ENCODE peak calls at places on chromosomes 11 and 22, in seven cellular contexts. C is neural crest cell; O is KBM-7; B is naive thymus-derived CD4-positive, alpha-beta T cell; H is activated naive CD4-positive, alpha-beta T cell treated with anti-CD3 and anti-CD28 coated beads, Interleukin-2, amount 50 U/mL, for 16 hours; S is brain microvascular endothelial cell; U is stimulated activated CD8-positive, alpha-beta memory T cell treated with anti-CD3 and anti-CD28 coated beads, Interleukin-15, amount 100 ng/mL, for 48 hours. G is an unnamed sample.

GRCh38 chr11:47514825-47515647 is 37.9 kb downstream of the CELF1 start:
- DNase-seq in U (peak), S (peak), B (peak), O (peak), C (no peak), H (peak), G (peak)

GRCh38 chr22:43042101-43042780 is 27.3 kb upstream of the PACSIN2 start:
- DNase-seq in S (no peak), H (no peak), O (no peak), U (no peak), C (no peak), B (no peak), G (no peak)

GRCh38 chr11:84106560-84106959 is 820.4 kb upstream of the CCDC90B start:
- DNase-seq in S (no peak), C (no peak), B (no peak), U (no peak), O (no peak), H (no peak), G (no peak)

GRCh38 chr11:68373810-68374501 is 61.6 kb downstream of the LRP5 start:
- DNase-seq in S (no peak), B (no peak), U (no peak), C (peak), O (peak), H (no peak), G (no peak)

GRCh38 chr22:46587492-46588278 is 32.5 kb upstream of the GRAMD4 start:
- DNase-seq in O (peak), S (no peak), H (no peak), U (no peak), C (no peak), B (no peak), G (no peak)

GRCh38 chr11:78313181-78313788 is 104.3 kb downstream of the GAB2 start:
- DNase-seq in O (no peak), H (no peak), B (no peak), S (peak), U (no peak), C (no peak), G (peak)

GRCh38 chr11:2153581-2154194 is 7.3 kb downstream of the INS start:
- DNase-seq in O (no peak), C (no peak), S (no peak), U (no peak), B (no peak), H (no peak), G (no peak)

GRCh38 chr11:116373545-116373944 is 399.2 kb downstream of the BUD13 start:
- DNase-seq in B (no peak), O (no peak), C (no peak), U (no peak), H (no peak), S (no peak), G (no peak)

GRCh38 chr22:26546282-26546681 is 34.0 kb upstream of the TFIP11 start:
- DNase-seq in U (no peak), H (no peak), O (no peak), B (no peak), S (no peak), C (no peak), G (no peak)

GRCh38 chr11:10205928-10206327 is 88.1 kb downstream of the SBF2 start:
- DNase-seq in S (no peak), O (no peak), U (no peak), H (no peak), C (no peak), B (no peak), G (no peak)

GRCh38 chr11:36278531-36279245 is 10.5 kb downstream of the COMMD9 start:
- DNase-seq in B (no peak), C (no peak), H (no peak), U (no peak), O (no peak), S (peak), G (no peak)

GRCh38 chr11:58562375-58562800 is 13.3 kb downstream of the LPXN start:
- DNase-seq in H (no peak), O (no peak), U (no peak), B (no peak), S (no peak), C (no peak), G (no peak)

GRCh38 chr11:128772814-128773213 is 78.9 kb downstream of the FLI1 start:
- DNase-seq in H (peak), S (no peak), C (no peak), B (no peak), O (no peak), U (no peak), G (no peak)

GRCh38 chr11:2320591-2321310 is 18.9 kb downstream of the TSPAN32 start:
- DNase-seq in O (no peak), H (no peak), S (no peak), U (no peak), B (no peak), C (no peak), G (no peak)

GRCh38 chr11:125093502-125093901 is 17.9 kb downstream of the TMEM218 start:
- DNase-seq in H (no peak), U (no peak), S (no peak), B (no peak), C (no peak), O (no peak), G (no peak)

GRCh38 chr22:45336971-45337431 is 27.3 kb downstream of the FAM118A start:
- DNase-seq in S (no peak), O (no peak), C (no peak), B (no peak), H (no peak), U (no peak), G (no peak)

GRCh38 chr11:27204527-27204926 is 158.5 kb downstream of the CCDC34 start:
- DNase-seq in B (no peak), U (no peak), O (no peak), H (no peak), C (no peak), S (no peak), G (peak)

GRCh38 chr11:128311742-128312719 is 275.3 kb downstream of the ETS1 start:
- DNase-seq in U (no peak), O (no peak), H (no peak), C (no peak), B (no peak), S (no peak), G (no peak)

GRCh38 chr11:102253018-102253775 is 64.1 kb upstream of the BIRC3 start:
- DNase-seq in C (no peak), O (no peak), H (no peak), S (no peak), B (no peak), U (no peak), G (peak)

GRCh38 chr11:110710520-110711381 is 1.5 kb downstream of the ARHGAP20 start:
- DNase-seq in H (no peak), S (no peak), B (no peak), U (no peak), C (peak), O (no peak), G (no peak)

GRCh38 chr22:19868333-19868732 is 13.7 kb upstream of the GNB1L start:
- DNase-seq in S (no peak), H (no peak), B (no peak), O (no peak), U (no peak), C (no peak), G (no peak)

GRCh38 chr11:109033627-109034340 is 368.9 kb downstream of the DDX10 start:
- DNase-seq in B (no peak), S (peak), U (no peak), H (no peak), O (no peak), C (no peak), G (peak)

GRCh38 chr11:124869856-124870387 is 4.7 kb downstream of the ROBO3 start:
- DNase-seq in S (no peak), U (no peak), C (no peak), O (no peak), B (no peak), H (no peak), G (no peak)

GRCh38 chr11:100681064-100681502 is 6.0 kb upstream of the ARHGAP42 start:
- DNase-seq in S (peak), O (peak), B (no peak), H (no peak), U (no peak), C (no peak), G (peak)

GRCh38 chr22:35634015-35634414 is 14.2 kb upstream of the APOL6 start:
- DNase-seq in O (no peak), C (no peak), U (no peak), B (no peak), S (no peak), H (no peak), G (no peak)

GRCh38 chr11:13923182-13923581 is 39.3 kb upstream of the SPON1 start:
- DNase-seq in O (no peak), S (no peak), U (no peak), H (no peak), B (no peak), C (no peak), G (no peak)

GRCh38 chr22:50506611-50507420 is 686 bp downstream of the LMF2 start:
- DNase-seq in S (no peak), U (no peak), O (no peak), B (no peak), H (no peak), C (no peak), G (peak)

GRCh38 chr22:50343541-50343935 is 411 bp downstream of the PPP6R2 start:
- DNase-seq in C (no peak), U (no peak), O (no peak), S (no peak), H (no peak), B (no peak), G (no peak)

GRCh38 chr11:108002476-108002875 is 6.2 kb upstream of the CUL5 start:
- DNase-seq in H (no peak), C (no peak), O (no peak), U (no peak), S (no peak), B (no peak), G (no peak)

GRCh38 chr11:35185696-35186095 is 46.7 kb downstream of the CD44 start:
- DNase-seq in B (no peak), O (no peak), H (no peak), S (peak), U (no peak), C (no peak), G (no peak)

G was measured in MCF 10A.